ENCODE peak calls at places on chromosomes 5 and 9, in five cellular contexts. Y, S, D, W and F are unnamed samples.

GRCh38 chr9:20914556-20914955 is 116.9 kb downstream of the HACD4 start:
- DNase-seq in Y (no peak), S (no peak), D (no peak), W (no peak), F (no peak)

GRCh38 chr5:172543484-172544298 is 89.4 kb upstream of the SH3PXD2B start:
- DNase-seq in Y (no peak), S (peak; percentile 16), D (no peak), W (no peak), F (no peak)

GRCh38 chr5:168273056-168273980 is 18.1 kb upstream of the WWC1 start:
- DNase-seq in Y (no peak), S (no peak), D (no peak), W (no peak), F (no peak)

GRCh38 chr5:108801301-108801700 is 53.6 kb downstream of the FER start:
- DNase-seq in Y (no peak), S (no peak), D (no peak), W (no peak), F (no peak)

GRCh38 chr9:87447547-87448432 is 49.9 kb upstream of the DAPK1 start:
- DNase-seq in Y (peak; percentile 17), S (no peak), D (no peak), W (no peak), F (no peak)

GRCh38 chr5:61048534-61048933 is 103.5 kb downstream of the NDUFAF2 start:
- DNase-seq in Y (no peak), S (no peak), D (no peak), W (no peak), F (no peak)

GRCh38 chr5:31186672-31187267 is 6.7 kb upstream of the CDH6 start:
- DNase-seq in Y (peak; percentile 49), S (no peak), D (no peak), W (peak; percentile 72), F (no peak)

GRCh38 chr5:40623480-40624420 is 56.0 kb upstream of the PTGER4 start:
- DNase-seq in Y (no peak), S (no peak), D (no peak), W (no peak), F (no peak)

GRCh38 chr5:116574682-116575634 is at the start of gene SEMA6A:
- DNase-seq in Y (peak; percentile 6), S (peak; percentile 93), D (peak; percentile 90), W (peak; percentile 98), F (peak; percentile 76)

GRCh38 chr5:74424162-74424868 is 216.2 kb downstream of the ENC1 start:
- DNase-seq in Y (no peak), S (no peak), D (no peak), W (no peak), F (peak; percentile 45)

GRCh38 chr5:108515706-108516105 is 133.8 kb upstream of the FBXL17 start:
- DNase-seq in Y (no peak), S (no peak), D (no peak), W (no peak), F (no peak)

GRCh38 chr5:95959051-95959963 is 2.3 kb downstream of the ELL2 start:
- DNase-seq in Y (peak; percentile 43), S (no peak), D (no peak), W (peak; percentile 27), F (no peak)

GRCh38 chr5:305459-305858 is 16.1 kb upstream of the AHRR start:
- DNase-seq in Y (no peak), S (peak; percentile 27), D (peak; percentile 2), W (no peak), F (no peak)

GRCh38 chr5:111551569-111552275 is 39.4 kb upstream of the STARD4 start:
- DNase-seq in Y (no peak), S (no peak), D (no peak), W (peak; percentile 60), F (no peak)

GRCh38 chr5:85814596-85814995 is 803.1 kb upstream of the COX7C start:
- DNase-seq in Y (no peak), S (no peak), D (no peak), W (peak; percentile 70), F (no peak)

GRCh38 chr9:105884416-105884815 is 190.1 kb downstream of the TMEM38B start:
- DNase-seq in Y (no peak), S (no peak), D (no peak), W (no peak), F (no peak)

GRCh38 chr9:105886136-105886535 is 191.8 kb downstream of the TMEM38B start:
- DNase-seq in Y (no peak), S (no peak), D (no peak), W (no peak), F (no peak)

GRCh38 chr9:105881654-105882349 is 187.5 kb downstream of the TMEM38B start:
- DNase-seq in Y (peak; percentile 81), S (no peak), D (peak; percentile 72), W (peak; percentile 93), F (peak; percentile 60)

GRCh38 chr9:105880517-105880916 is 186.2 kb downstream of the TMEM38B start:
- DNase-seq in Y (no peak), S (no peak), D (no peak), W (no peak), F (no peak)

GRCh38 chr9:105883847-105884246 is 189.5 kb downstream of the TMEM38B start:
- DNase-seq in Y (peak; percentile 8), S (no peak), D (no peak), W (no peak), F (no peak)
- H3K27me3 ChIP-seq in Y (no peaks in the 10 kb centered on the region), S (no peaks in the 10 kb centered on the region), D (no peaks in the 10 kb centered on the region), W (no peaks in the 10 kb centered on the region), F (no peaks in the 10 kb centered on the region)

GRCh38 chr5:140251527-140251973 is 51.4 kb downstream of the PFDN1 start:
- DNase-seq in Y (no peak), S (peak; percentile 60), D (no peak), W (no peak), F (no peak)
- TF ChIP-seq POLR2AphosphoS5 in Y (no peak), S (no peak), D (peak; percentile 26), W (no peak), F (no peak)

GRCh38 chr5:65480306-65480865 is 1.3 kb downstream of the ADAMTS6 start:
- DNase-seq in Y (peak; percentile 69), S (peak; percentile 79), D (peak; percentile 72), W (peak; percentile 39), F (peak; percentile 65)
- TF ChIP-seq CTCF in Y (peak; percentile 13), S (no peak), D (no peak), W (no peak), F (no peak)

GRCh38 chr5:78475370-78475769 is 115.0 kb downstream of the SCAMP1 start:
- DNase-seq in Y (no peak), S (no peak), D (no peak), W (no peak), F (no peak)

GRCh38 chr5:78472469-78473106 is 112.2 kb downstream of the SCAMP1 start:
- DNase-seq in Y (peak; percentile 45), S (no peak), D (no peak), W (no peak), F (no peak)

GRCh38 chr5:78473747-78474146 is 113.3 kb downstream of the SCAMP1 start:
- DNase-seq in Y (peak; percentile 67), S (no peak), D (no peak), W (no peak), F (no peak)

DNA sequence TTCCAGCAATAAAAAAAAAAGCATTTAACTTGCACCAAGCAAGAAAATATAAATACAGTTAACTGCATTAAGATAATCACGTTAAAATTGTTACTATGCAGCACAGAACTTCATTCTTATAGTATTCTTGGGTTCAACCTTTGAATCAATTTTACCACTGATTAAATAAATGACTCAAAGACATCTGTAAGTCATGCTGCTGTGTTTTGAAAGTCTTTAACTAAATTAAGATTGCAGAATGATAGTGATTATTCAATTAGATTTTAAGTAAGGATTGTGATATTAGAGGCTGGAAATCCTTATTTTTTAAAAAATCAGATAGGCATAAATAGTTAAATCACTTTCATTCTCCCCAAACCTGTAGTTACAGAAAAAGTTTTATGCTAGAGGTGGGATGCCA is 116.4 kb downstream of the SCAMP1 start:
- DNase-seq in Y (no peak), S (no peak), D (no peak), W (no peak), F (no peak)
- H3K27me3 ChIP-seq in Y (no peaks in the 10 kb centered on the region), S (no peaks in the 10 kb centered on the region), D (no peaks in the 10 kb centered on the region), W (no peaks in the 10 kb centered on the region), F (no peaks in the 10 kb centered on the region)